ENCODE peak calls at places on chromosomes 12 and 14, in eight cellular contexts. One of them, this sample, is unnamed.

GRCh38 chr14:70189678-70190077 is 927 bp upstream of the SLC8A3 start:
- DNase-seq in frontal cortex: no peak
- DNase-seq in stimulated activated CD8-positive, alpha-beta memory T cell treated with anti-CD3 and anti-CD28 coated beads, Interleukin-4, amount 100 ng/mL, for 4 hours: no peak
- DNase-seq in neural crest cell: no peak
- DNase-seq in activated CD4-positive, alpha-beta T cell treated with anti-CD3 and anti-CD28 coated beads, Interleukin-2, amount 50 U/mL, for 4 hours: no peak
- DNase-seq in NCI-H1694: no peak
- DNase-seq in mesendoderm: no peak
- DNase-seq in activated T-cell treated with anti-CD3 and anti-CD28 coated beads for 48 hours: no peak
- DNase-seq in this sample: no peak

GRCh38 chr14:104221636-104222375 is 83.4 kb downstream of the KIF26A start:
- DNase-seq in frontal cortex: no peak
- DNase-seq in stimulated activated CD8-positive, alpha-beta memory T cell treated with anti-CD3 and anti-CD28 coated beads, Interleukin-4, amount 100 ng/mL, for 4 hours: no peak
- DNase-seq in neural crest cell: no peak
- DNase-seq in activated CD4-positive, alpha-beta T cell treated with anti-CD3 and anti-CD28 coated beads, Interleukin-2, amount 50 U/mL, for 4 hours: no peak
- DNase-seq in NCI-H1694: peak; percentile 73
- DNase-seq in mesendoderm: no peak
- DNase-seq in activated T-cell treated with anti-CD3 and anti-CD28 coated beads for 48 hours: no peak
- DNase-seq in this sample: no peak

GRCh38 chr14:102813691-102814090 is 36.4 kb downstream of the TRAF3 start:
- DNase-seq in frontal cortex: no peak
- DNase-seq in stimulated activated CD8-positive, alpha-beta memory T cell treated with anti-CD3 and anti-CD28 coated beads, Interleukin-4, amount 100 ng/mL, for 4 hours: no peak
- DNase-seq in neural crest cell: no peak
- DNase-seq in activated CD4-positive, alpha-beta T cell treated with anti-CD3 and anti-CD28 coated beads, Interleukin-2, amount 50 U/mL, for 4 hours: no peak
- DNase-seq in NCI-H1694: no peak
- DNase-seq in mesendoderm: no peak
- DNase-seq in activated T-cell treated with anti-CD3 and anti-CD28 coated beads for 48 hours: no peak
- DNase-seq in this sample: no peak

GRCh38 chr12:124456652-124457152 is 110.7 kb downstream of the NCOR2 start:
- DNase-seq in frontal cortex: no peak
- DNase-seq in stimulated activated CD8-positive, alpha-beta memory T cell treated with anti-CD3 and anti-CD28 coated beads, Interleukin-4, amount 100 ng/mL, for 4 hours: peak; percentile 7
- DNase-seq in neural crest cell: no peak
- DNase-seq in activated CD4-positive, alpha-beta T cell treated with anti-CD3 and anti-CD28 coated beads, Interleukin-2, amount 50 U/mL, for 4 hours: no peak
- DNase-seq in NCI-H1694: no peak
- DNase-seq in mesendoderm: no peak
- DNase-seq in activated T-cell treated with anti-CD3 and anti-CD28 coated beads for 48 hours: no peak
- DNase-seq in this sample: no peak

GRCh38 chr12:114392909-114393308 is 13.0 kb downstream of the TBX5 start:
- DNase-seq in frontal cortex: no peak
- DNase-seq in stimulated activated CD8-positive, alpha-beta memory T cell treated with anti-CD3 and anti-CD28 coated beads, Interleukin-4, amount 100 ng/mL, for 4 hours: no peak
- DNase-seq in neural crest cell: no peak
- DNase-seq in activated CD4-positive, alpha-beta T cell treated with anti-CD3 and anti-CD28 coated beads, Interleukin-2, amount 50 U/mL, for 4 hours: no peak
- DNase-seq in NCI-H1694: no peak
- DNase-seq in mesendoderm: no peak
- DNase-seq in activated T-cell treated with anti-CD3 and anti-CD28 coated beads for 48 hours: no peak
- DNase-seq in this sample: no peak

GRCh38 chr12:82682326-82682725 is 4.4 kb upstream of the TMTC2 start:
- DNase-seq in frontal cortex: no peak
- DNase-seq in stimulated activated CD8-positive, alpha-beta memory T cell treated with anti-CD3 and anti-CD28 coated beads, Interleukin-4, amount 100 ng/mL, for 4 hours: no peak
- DNase-seq in neural crest cell: no peak
- DNase-seq in activated CD4-positive, alpha-beta T cell treated with anti-CD3 and anti-CD28 coated beads, Interleukin-2, amount 50 U/mL, for 4 hours: no peak
- DNase-seq in NCI-H1694: peak; percentile 55
- DNase-seq in mesendoderm: no peak
- DNase-seq in activated T-cell treated with anti-CD3 and anti-CD28 coated beads for 48 hours: no peak
- DNase-seq in this sample: no peak

GRCh38 chr12:113933201-113933786 is 32.8 kb downstream of the RBM19 start:
- DNase-seq in frontal cortex: peak; percentile 20
- DNase-seq in stimulated activated CD8-positive, alpha-beta memory T cell treated with anti-CD3 and anti-CD28 coated beads, Interleukin-4, amount 100 ng/mL, for 4 hours: no peak
- DNase-seq in neural crest cell: peak; percentile 21
- DNase-seq in activated CD4-positive, alpha-beta T cell treated with anti-CD3 and anti-CD28 coated beads, Interleukin-2, amount 50 U/mL, for 4 hours: no peak
- DNase-seq in NCI-H1694: no peak
- DNase-seq in mesendoderm: peak; percentile 79
- DNase-seq in activated T-cell treated with anti-CD3 and anti-CD28 coated beads for 48 hours: no peak
- DNase-seq in this sample: no peak

GRCh38 chr14:66117600-66117999 is 368.6 kb upstream of the CCDC196 start:
- DNase-seq in frontal cortex: no peak
- DNase-seq in stimulated activated CD8-positive, alpha-beta memory T cell treated with anti-CD3 and anti-CD28 coated beads, Interleukin-4, amount 100 ng/mL, for 4 hours: no peak
- DNase-seq in neural crest cell: no peak
- DNase-seq in activated CD4-positive, alpha-beta T cell treated with anti-CD3 and anti-CD28 coated beads, Interleukin-2, amount 50 U/mL, for 4 hours: no peak
- DNase-seq in NCI-H1694: no peak
- DNase-seq in mesendoderm: peak; percentile 63
- DNase-seq in activated T-cell treated with anti-CD3 and anti-CD28 coated beads for 48 hours: no peak
- DNase-seq in this sample: no peak

GRCh38 chr14:103626150-103626850 is 2.7 kb upstream of the KLC1 start:
- DNase-seq in frontal cortex: no peak
- DNase-seq in stimulated activated CD8-positive, alpha-beta memory T cell treated with anti-CD3 and anti-CD28 coated beads, Interleukin-4, amount 100 ng/mL, for 4 hours: no peak
- DNase-seq in neural crest cell: no peak
- DNase-seq in activated CD4-positive, alpha-beta T cell treated with anti-CD3 and anti-CD28 coated beads, Interleukin-2, amount 50 U/mL, for 4 hours: no peak
- DNase-seq in NCI-H1694: no peak
- DNase-seq in mesendoderm: no peak
- DNase-seq in activated T-cell treated with anti-CD3 and anti-CD28 coated beads for 48 hours: no peak
- DNase-seq in this sample: no peak

GRCh38 chr12:116406529-116406928 is 129.0 kb upstream of the MED13L start:
- DNase-seq in frontal cortex: no peak
- DNase-seq in stimulated activated CD8-positive, alpha-beta memory T cell treated with anti-CD3 and anti-CD28 coated beads, Interleukin-4, amount 100 ng/mL, for 4 hours: no peak
- DNase-seq in neural crest cell: no peak
- DNase-seq in activated CD4-positive, alpha-beta T cell treated with anti-CD3 and anti-CD28 coated beads, Interleukin-2, amount 50 U/mL, for 4 hours: no peak
- DNase-seq in NCI-H1694: peak; percentile 36
- DNase-seq in mesendoderm: peak; percentile 98
- DNase-seq in activated T-cell treated with anti-CD3 and anti-CD28 coated beads for 48 hours: no peak
- DNase-seq in this sample: no peak

GRCh38 chr12:131682511-131682895 is 28.4 kb upstream of the SFSWAP start:
- DNase-seq in frontal cortex: no peak
- DNase-seq in stimulated activated CD8-positive, alpha-beta memory T cell treated with anti-CD3 and anti-CD28 coated beads, Interleukin-4, amount 100 ng/mL, for 4 hours: no peak
- DNase-seq in neural crest cell: no peak
- DNase-seq in activated CD4-positive, alpha-beta T cell treated with anti-CD3 and anti-CD28 coated beads, Interleukin-2, amount 50 U/mL, for 4 hours: no peak
- DNase-seq in NCI-H1694: no peak
- DNase-seq in mesendoderm: no peak
- DNase-seq in activated T-cell treated with anti-CD3 and anti-CD28 coated beads for 48 hours: no peak
- DNase-seq in this sample: no peak

GRCh38 chr14:52078093-52078492 is 9.2 kb upstream of the NID2 start:
- DNase-seq in frontal cortex: no peak
- DNase-seq in stimulated activated CD8-positive, alpha-beta memory T cell treated with anti-CD3 and anti-CD28 coated beads, Interleukin-4, amount 100 ng/mL, for 4 hours: no peak
- DNase-seq in neural crest cell: no peak
- DNase-seq in activated CD4-positive, alpha-beta T cell treated with anti-CD3 and anti-CD28 coated beads, Interleukin-2, amount 50 U/mL, for 4 hours: no peak
- DNase-seq in NCI-H1694: no peak
- DNase-seq in mesendoderm: no peak
- DNase-seq in activated T-cell treated with anti-CD3 and anti-CD28 coated beads for 48 hours: no peak
- DNase-seq in this sample: no peak

GRCh38 chr12:132686831-132687210 is 321 bp downstream of the POLE start:
- DNase-seq in frontal cortex: no peak
- DNase-seq in stimulated activated CD8-positive, alpha-beta memory T cell treated with anti-CD3 and anti-CD28 coated beads, Interleukin-4, amount 100 ng/mL, for 4 hours: no peak
- DNase-seq in neural crest cell: no peak
- DNase-seq in activated CD4-positive, alpha-beta T cell treated with anti-CD3 and anti-CD28 coated beads, Interleukin-2, amount 50 U/mL, for 4 hours: no peak
- DNase-seq in NCI-H1694: no peak
- DNase-seq in mesendoderm: peak; percentile 32
- DNase-seq in activated T-cell treated with anti-CD3 and anti-CD28 coated beads for 48 hours: no peak
- DNase-seq in this sample: no peak

GRCh38 chr12:56885316-56885715 is 48.9 kb downstream of the SDR9C7 start:
- DNase-seq in frontal cortex: no peak
- DNase-seq in stimulated activated CD8-positive, alpha-beta memory T cell treated with anti-CD3 and anti-CD28 coated beads, Interleukin-4, amount 100 ng/mL, for 4 hours: no peak
- DNase-seq in neural crest cell: no peak
- DNase-seq in activated CD4-positive, alpha-beta T cell treated with anti-CD3 and anti-CD28 coated beads, Interleukin-2, amount 50 U/mL, for 4 hours: no peak
- DNase-seq in NCI-H1694: no peak
- DNase-seq in mesendoderm: no peak
- DNase-seq in activated T-cell treated with anti-CD3 and anti-CD28 coated beads for 48 hours: no peak
- DNase-seq in this sample: no peak

GRCh38 chr12:103840399-103840880 is 594 bp downstream of the NT5DC3 start:
- DNase-seq in frontal cortex: peak; percentile 14
- DNase-seq in stimulated activated CD8-positive, alpha-beta memory T cell treated with anti-CD3 and anti-CD28 coated beads, Interleukin-4, amount 100 ng/mL, for 4 hours: no peak
- DNase-seq in neural crest cell: no peak
- DNase-seq in activated CD4-positive, alpha-beta T cell treated with anti-CD3 and anti-CD28 coated beads, Interleukin-2, amount 50 U/mL, for 4 hours: peak; percentile 6
- DNase-seq in NCI-H1694: no peak
- DNase-seq in mesendoderm: peak; percentile 28
- DNase-seq in activated T-cell treated with anti-CD3 and anti-CD28 coated beads for 48 hours: peak; percentile 35
- DNase-seq in this sample: no peak

GRCh38 chr14:37411079-37411735 is 183.8 kb downstream of the FOXA1 start:
- DNase-seq in frontal cortex: no peak
- DNase-seq in stimulated activated CD8-positive, alpha-beta memory T cell treated with anti-CD3 and anti-CD28 coated beads, Interleukin-4, amount 100 ng/mL, for 4 hours: no peak
- DNase-seq in neural crest cell: no peak
- DNase-seq in activated CD4-positive, alpha-beta T cell treated with anti-CD3 and anti-CD28 coated beads, Interleukin-2, amount 50 U/mL, for 4 hours: no peak
- DNase-seq in NCI-H1694: no peak
- DNase-seq in mesendoderm: no peak
- DNase-seq in activated T-cell treated with anti-CD3 and anti-CD28 coated beads for 48 hours: no peak
- DNase-seq in this sample: no peak

GRCh38 chr12:115584156-115584555 is 693.3 kb downstream of the MED13L start:
- DNase-seq in frontal cortex: no peak
- DNase-seq in stimulated activated CD8-positive, alpha-beta memory T cell treated with anti-CD3 and anti-CD28 coated beads, Interleukin-4, amount 100 ng/mL, for 4 hours: no peak
- DNase-seq in neural crest cell: no peak
- DNase-seq in activated CD4-positive, alpha-beta T cell treated with anti-CD3 and anti-CD28 coated beads, Interleukin-2, amount 50 U/mL, for 4 hours: no peak
- DNase-seq in NCI-H1694: no peak
- DNase-seq in mesendoderm: no peak
- DNase-seq in activated T-cell treated with anti-CD3 and anti-CD28 coated beads for 48 hours: no peak
- DNase-seq in this sample: no peak

GRCh38 chr12:53624453-53624852 is 1.7 kb downstream of the ATF7 start:
- DNase-seq in frontal cortex: no peak
- DNase-seq in stimulated activated CD8-positive, alpha-beta memory T cell treated with anti-CD3 and anti-CD28 coated beads, Interleukin-4, amount 100 ng/mL, for 4 hours: no peak
- DNase-seq in neural crest cell: no peak
- DNase-seq in activated CD4-positive, alpha-beta T cell treated with anti-CD3 and anti-CD28 coated beads, Interleukin-2, amount 50 U/mL, for 4 hours: no peak
- DNase-seq in NCI-H1694: no peak
- DNase-seq in mesendoderm: no peak
- DNase-seq in activated T-cell treated with anti-CD3 and anti-CD28 coated beads for 48 hours: no peak
- DNase-seq in this sample: no peak

GRCh38 chr12:110698171-110698902 is 9.4 kb upstream of the HVCN1 start:
- DNase-seq in frontal cortex: no peak
- DNase-seq in stimulated activated CD8-positive, alpha-beta memory T cell treated with anti-CD3 and anti-CD28 coated beads, Interleukin-4, amount 100 ng/mL, for 4 hours: peak; percentile 47
- DNase-seq in neural crest cell: no peak
- DNase-seq in activated CD4-positive, alpha-beta T cell treated with anti-CD3 and anti-CD28 coated beads, Interleukin-2, amount 50 U/mL, for 4 hours: peak; percentile 65
- DNase-seq in NCI-H1694: peak; percentile 37
- DNase-seq in mesendoderm: peak; percentile 93
- DNase-seq in activated T-cell treated with anti-CD3 and anti-CD28 coated beads for 48 hours: peak; percentile 75
- DNase-seq in this sample: peak; percentile 52

GRCh38 chr14:96455588-96455987 is 46.6 kb upstream of the PAPOLA start:
- DNase-seq in frontal cortex: no peak
- DNase-seq in stimulated activated CD8-positive, alpha-beta memory T cell treated with anti-CD3 and anti-CD28 coated beads, Interleukin-4, amount 100 ng/mL, for 4 hours: no peak
- DNase-seq in neural crest cell: no peak
- DNase-seq in activated CD4-positive, alpha-beta T cell treated with anti-CD3 and anti-CD28 coated beads, Interleukin-2, amount 50 U/mL, for 4 hours: no peak
- DNase-seq in NCI-H1694: no peak
- DNase-seq in mesendoderm: no peak
- DNase-seq in activated T-cell treated with anti-CD3 and anti-CD28 coated beads for 48 hours: no peak
- DNase-seq in this sample: no peak

GRCh38 chr12:21894792-21895392 is 46.3 kb downstream of the ABCC9 start:
- DNase-seq in frontal cortex: no peak
- DNase-seq in stimulated activated CD8-positive, alpha-beta memory T cell treated with anti-CD3 and anti-CD28 coated beads, Interleukin-4, amount 100 ng/mL, for 4 hours: no peak
- DNase-seq in neural crest cell: no peak
- DNase-seq in activated CD4-positive, alpha-beta T cell treated with anti-CD3 and anti-CD28 coated beads, Interleukin-2, amount 50 U/mL, for 4 hours: no peak
- DNase-seq in NCI-H1694: no peak
- DNase-seq in mesendoderm: no peak
- DNase-seq in activated T-cell treated with anti-CD3 and anti-CD28 coated beads for 48 hours: no peak
- DNase-seq in this sample: no peak

GRCh38 chr12:124548854-124549378 is 18.5 kb downstream of the NCOR2 start:
- DNase-seq in frontal cortex: no peak
- DNase-seq in stimulated activated CD8-positive, alpha-beta memory T cell treated with anti-CD3 and anti-CD28 coated beads, Interleukin-4, amount 100 ng/mL, for 4 hours: no peak
- DNase-seq in neural crest cell: no peak
- DNase-seq in activated CD4-positive, alpha-beta T cell treated with anti-CD3 and anti-CD28 coated beads, Interleukin-2, amount 50 U/mL, for 4 hours: peak; percentile 35
- DNase-seq in NCI-H1694: no peak
- DNase-seq in mesendoderm: no peak
- DNase-seq in activated T-cell treated with anti-CD3 and anti-CD28 coated beads for 48 hours: peak; percentile 29
- DNase-seq in this sample: no peak

GRCh38 chr14:21768116-21768874 is 94.7 kb upstream of the OR4E1 start:
- DNase-seq in frontal cortex: no peak
- DNase-seq in stimulated activated CD8-positive, alpha-beta memory T cell treated with anti-CD3 and anti-CD28 coated beads, Interleukin-4, amount 100 ng/mL, for 4 hours: no peak
- DNase-seq in neural crest cell: no peak
- DNase-seq in activated CD4-positive, alpha-beta T cell treated with anti-CD3 and anti-CD28 coated beads, Interleukin-2, amount 50 U/mL, for 4 hours: no peak
- DNase-seq in NCI-H1694: no peak
- DNase-seq in mesendoderm: peak; percentile 86
- DNase-seq in activated T-cell treated with anti-CD3 and anti-CD28 coated beads for 48 hours: no peak
- DNase-seq in this sample: no peak

GRCh38 chr12:123973552-123974341 is 732 bp downstream of the ZNF664 start:
- DNase-seq in frontal cortex: peak; percentile 45
- DNase-seq in stimulated activated CD8-positive, alpha-beta memory T cell treated with anti-CD3 and anti-CD28 coated beads, Interleukin-4, amount 100 ng/mL, for 4 hours: no peak
- DNase-seq in neural crest cell: peak; percentile 22
- DNase-seq in activated CD4-positive, alpha-beta T cell treated with anti-CD3 and anti-CD28 coated beads, Interleukin-2, amount 50 U/mL, for 4 hours: peak; percentile 1
- DNase-seq in NCI-H1694: no peak
- DNase-seq in mesendoderm: peak; percentile 55
- DNase-seq in activated T-cell treated with anti-CD3 and anti-CD28 coated beads for 48 hours: peak; percentile 20
- DNase-seq in this sample: peak; percentile 11

GRCh38 chr14:84546236-84546635 is 983.7 kb upstream of the FLRT2 start:
- DNase-seq in frontal cortex: no peak
- DNase-seq in stimulated activated CD8-positive, alpha-beta memory T cell treated with anti-CD3 and anti-CD28 coated beads, Interleukin-4, amount 100 ng/mL, for 4 hours: no peak
- DNase-seq in neural crest cell: no peak
- DNase-seq in activated CD4-positive, alpha-beta T cell treated with anti-CD3 and anti-CD28 coated beads, Interleukin-2, amount 50 U/mL, for 4 hours: no peak
- DNase-seq in NCI-H1694: no peak
- DNase-seq in mesendoderm: no peak
- DNase-seq in activated T-cell treated with anti-CD3 and anti-CD28 coated beads for 48 hours: no peak
- DNase-seq in this sample: no peak

GRCh38 chr12:19236656-19237055 is 107.1 kb downstream of the PLEKHA5 start:
- DNase-seq in frontal cortex: no peak
- DNase-seq in stimulated activated CD8-positive, alpha-beta memory T cell treated with anti-CD3 and anti-CD28 coated beads, Interleukin-4, amount 100 ng/mL, for 4 hours: no peak
- DNase-seq in neural crest cell: peak; percentile 20
- DNase-seq in activated CD4-positive, alpha-beta T cell treated with anti-CD3 and anti-CD28 coated beads, Interleukin-2, amount 50 U/mL, for 4 hours: no peak
- DNase-seq in NCI-H1694: no peak
- DNase-seq in mesendoderm: no peak
- DNase-seq in activated T-cell treated with anti-CD3 and anti-CD28 coated beads for 48 hours: no peak
- DNase-seq in this sample: no peak

GRCh38 chr14:104677506-104678332 is 11.7 kb upstream of the INF2 start:
- DNase-seq in frontal cortex: no peak
- DNase-seq in stimulated activated CD8-positive, alpha-beta memory T cell treated with anti-CD3 and anti-CD28 coated beads, Interleukin-4, amount 100 ng/mL, for 4 hours: peak; percentile 41
- DNase-seq in neural crest cell: peak; percentile 67
- DNase-seq in activated CD4-positive, alpha-beta T cell treated with anti-CD3 and anti-CD28 coated beads, Interleukin-2, amount 50 U/mL, for 4 hours: peak; percentile 78
- DNase-seq in NCI-H1694: peak; percentile 75
- DNase-seq in mesendoderm: peak; percentile 95
- DNase-seq in activated T-cell treated with anti-CD3 and anti-CD28 coated beads for 48 hours: peak; percentile 72
- DNase-seq in this sample: peak; percentile 72

GRCh38 chr14:103695331-103696026 is 19.8 kb downstream of the XRCC3 start:
- DNase-seq in frontal cortex: no peak
- DNase-seq in stimulated activated CD8-positive, alpha-beta memory T cell treated with anti-CD3 and anti-CD28 coated beads, Interleukin-4, amount 100 ng/mL, for 4 hours: no peak
- DNase-seq in neural crest cell: no peak
- DNase-seq in activated CD4-positive, alpha-beta T cell treated with anti-CD3 and anti-CD28 coated beads, Interleukin-2, amount 50 U/mL, for 4 hours: no peak
- DNase-seq in NCI-H1694: no peak
- DNase-seq in mesendoderm: no peak
- DNase-seq in activated T-cell treated with anti-CD3 and anti-CD28 coated beads for 48 hours: no peak
- DNase-seq in this sample: no peak

GRCh38 chr14:24634158-24634557 is at the start of gene GZMB:
- DNase-seq in frontal cortex: no peak
- DNase-seq in stimulated activated CD8-positive, alpha-beta memory T cell treated with anti-CD3 and anti-CD28 coated beads, Interleukin-4, amount 100 ng/mL, for 4 hours: peak; percentile 57
- DNase-seq in neural crest cell: no peak
- DNase-seq in activated CD4-positive, alpha-beta T cell treated with anti-CD3 and anti-CD28 coated beads, Interleukin-2, amount 50 U/mL, for 4 hours: peak; percentile 22
- DNase-seq in NCI-H1694: no peak
- DNase-seq in mesendoderm: no peak
- DNase-seq in activated T-cell treated with anti-CD3 and anti-CD28 coated beads for 48 hours: peak; percentile 79
- DNase-seq in this sample: no peak

GRCh38 chr14:80419339-80419738 is 208.0 kb upstream of the DIO2 start:
- DNase-seq in frontal cortex: no peak
- DNase-seq in stimulated activated CD8-positive, alpha-beta memory T cell treated with anti-CD3 and anti-CD28 coated beads, Interleukin-4, amount 100 ng/mL, for 4 hours: no peak
- DNase-seq in neural crest cell: no peak
- DNase-seq in activated CD4-positive, alpha-beta T cell treated with anti-CD3 and anti-CD28 coated beads, Interleukin-2, amount 50 U/mL, for 4 hours: no peak
- DNase-seq in NCI-H1694: no peak
- DNase-seq in mesendoderm: no peak
- DNase-seq in activated T-cell treated with anti-CD3 and anti-CD28 coated beads for 48 hours: no peak
- DNase-seq in this sample: no peak

GRCh38 chr12:132003846-132004245 is 54.1 kb downstream of the EP400 start:
- DNase-seq in frontal cortex: no peak
- DNase-seq in stimulated activated CD8-positive, alpha-beta memory T cell treated with anti-CD3 and anti-CD28 coated beads, Interleukin-4, amount 100 ng/mL, for 4 hours: no peak
- DNase-seq in neural crest cell: no peak
- DNase-seq in activated CD4-positive, alpha-beta T cell treated with anti-CD3 and anti-CD28 coated beads, Interleukin-2, amount 50 U/mL, for 4 hours: no peak
- DNase-seq in NCI-H1694: no peak
- DNase-seq in mesendoderm: no peak
- DNase-seq in activated T-cell treated with anti-CD3 and anti-CD28 coated beads for 48 hours: no peak
- DNase-seq in this sample: no peak

GRCh38 chr12:78146365-78146772 is 315.7 kb downstream of the NAV3 start:
- DNase-seq in frontal cortex: no peak
- DNase-seq in stimulated activated CD8-positive, alpha-beta memory T cell treated with anti-CD3 and anti-CD28 coated beads, Interleukin-4, amount 100 ng/mL, for 4 hours: no peak
- DNase-seq in neural crest cell: no peak
- DNase-seq in activated CD4-positive, alpha-beta T cell treated with anti-CD3 and anti-CD28 coated beads, Interleukin-2, amount 50 U/mL, for 4 hours: no peak
- DNase-seq in NCI-H1694: peak; percentile 16
- DNase-seq in mesendoderm: peak; percentile 24
- DNase-seq in activated T-cell treated with anti-CD3 and anti-CD28 coated beads for 48 hours: no peak
- DNase-seq in this sample: no peak

GRCh38 chr12:45991289-45992249 is 1.2 kb upstream of the SCAF11 start:
- DNase-seq in frontal cortex: peak; percentile 60
- DNase-seq in stimulated activated CD8-positive, alpha-beta memory T cell treated with anti-CD3 and anti-CD28 coated beads, Interleukin-4, amount 100 ng/mL, for 4 hours: peak; percentile 27
- DNase-seq in neural crest cell: peak; percentile 50
- DNase-seq in activated CD4-positive, alpha-beta T cell treated with anti-CD3 and anti-CD28 coated beads, Interleukin-2, amount 50 U/mL, for 4 hours: peak; percentile 47
- DNase-seq in NCI-H1694: peak; percentile 40
- DNase-seq in mesendoderm: peak; percentile 90
- DNase-seq in activated T-cell treated with anti-CD3 and anti-CD28 coated beads for 48 hours: peak; percentile 73
- DNase-seq in this sample: peak; percentile 34

GRCh38 chr14:28759658-28760313 is 6.8 kb upstream of the FOXG1 start:
- DNase-seq in frontal cortex: no peak
- DNase-seq in stimulated activated CD8-positive, alpha-beta memory T cell treated with anti-CD3 and anti-CD28 coated beads, Interleukin-4, amount 100 ng/mL, for 4 hours: no peak
- DNase-seq in neural crest cell: no peak
- DNase-seq in activated CD4-positive, alpha-beta T cell treated with anti-CD3 and anti-CD28 coated beads, Interleukin-2, amount 50 U/mL, for 4 hours: no peak
- DNase-seq in NCI-H1694: no peak
- DNase-seq in mesendoderm: peak; percentile 79
- DNase-seq in activated T-cell treated with anti-CD3 and anti-CD28 coated beads for 48 hours: no peak
- DNase-seq in this sample: no peak

This sample was measured in stimulated activated CD4-positive, alpha-beta T cell treated with anti-CD3 and anti-CD28 coated beads, Interleukin-15, amount 100 ng/mL, for 1 hour.